ENCODE peak calls at places on chromosomes 7 and 10, in ten cellular contexts. Z is fibroblast of lung; J is AG04450; P is ovary; O is gastrocnemius medialis; L is adrenal gland; H is SJSA1; T is Panc1; S is CD8-positive, alpha-beta T cell; B is thoracic aorta. F is an unnamed sample.

GRCh38 chr10:100138921-100139496 is 46.8 kb downstream of the ERLIN1 start:
- DNase-seq in Z (peak; percentile 17), J (no peak), P (no peak), O (no peak), L (no peak), H (no peak), T (no peak), S (no peak), B (no peak), F (no peak)

GRCh38 chr7:130022115-130022514 is 29.1 kb downstream of the ZC3HC1 start:
- DNase-seq in Z (no peak), J (no peak), P (no peak), O (peak; percentile 66), L (no peak), H (no peak), T (no peak), S (no peak), B (no peak), F (no peak)

GRCh38 chr10:77975086-77975666 is 48.6 kb upstream of the DLG5 start:
- DNase-seq in Z (no peak), J (no peak), P (no peak), O (no peak), L (no peak), H (no peak), T (no peak), S (no peak), B (no peak), F (no peak)

GRCh38 chr7:1103789-1104513 is 16.0 kb downstream of the GPER1 start:
- DNase-seq in Z (no peak), J (no peak), P (no peak), O (no peak), L (no peak), H (no peak), T (no peak), S (no peak), B (no peak), F (no peak)

GRCh38 chr7:154928136-154929005 is 74.6 kb downstream of the PAXIP1 start:
- DNase-seq in Z (peak; percentile 98), J (peak; percentile 89), P (peak; percentile 40), O (peak; percentile 10), L (peak; percentile 41), H (no peak), T (peak; percentile 99), S (peak; percentile 46), B (no peak), F (no peak)

GRCh38 chr10:78416031-78416800 is 382.6 kb downstream of the RPS24 start:
- DNase-seq in Z (peak; percentile 8), J (no peak), P (no peak), O (no peak), L (no peak), H (peak; percentile 75), T (no peak), S (no peak), B (no peak), F (no peak)

GRCh38 chr7:158805937-158806336 is 23.4 kb downstream of the ESYT2 start:
- DNase-seq in Z (no peak), J (no peak), P (no peak), O (no peak), L (no peak), H (no peak), T (no peak), S (no peak), B (no peak), F (no peak)

GRCh38 chr10:49058341-49059255 is 56.7 kb downstream of the VSTM4 start:
- DNase-seq in Z (no peak), J (no peak), P (peak; percentile 48), O (no peak), L (peak; percentile 39), H (no peak), T (no peak), S (no peak), B (no peak), F (no peak)

GRCh38 chr7:2202361-2202761 is 30.4 kb downstream of the MAD1L1 start:
- DNase-seq in Z (no peak), J (no peak), P (no peak), O (no peak), L (no peak), H (peak; percentile 32), T (no peak), S (no peak), B (no peak), F (peak; percentile 43)

GRCh38 chr10:7258948-7259523 is 151.8 kb downstream of the SFMBT2 start:
- DNase-seq in Z (no peak), J (no peak), P (no peak), O (no peak), L (no peak), H (no peak), T (no peak), S (peak; percentile 78), B (no peak), F (no peak)

DNA sequence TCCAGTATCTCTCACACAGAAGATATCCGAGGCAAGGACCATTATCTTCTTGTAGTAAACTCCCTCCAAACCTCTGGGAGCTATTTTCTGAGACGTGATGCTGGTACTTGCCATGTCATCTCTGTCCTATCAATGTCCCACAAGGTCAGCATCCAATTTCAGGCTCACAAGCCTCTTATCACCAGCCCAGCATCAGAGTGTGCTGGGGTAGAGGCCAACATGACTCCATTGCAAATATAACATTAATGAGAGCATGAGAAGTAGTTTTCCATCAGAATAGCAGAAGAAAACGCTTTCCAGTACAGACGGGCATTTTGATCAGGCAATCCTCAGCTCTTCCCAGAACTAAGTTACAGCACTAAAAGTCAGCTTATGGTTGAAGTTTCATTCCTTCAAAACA is 5.6 kb downstream of the MORN4 start:
- DNase-seq in Z (no peak), J (no peak), P (no peak), O (no peak), L (peak; percentile 29), H (no peak), T (no peak), S (no peak), B (no peak), F (no peak)
- H3K27ac ChIP-seq in Z (no peak overlapping the region), J (no peak overlapping the region), P (no peak overlapping the region), O (no peak overlapping the region), L (no peak overlapping the region), H (no peak overlapping the region), T (no peak overlapping the region), S (no peak overlapping the region), B (no peak overlapping the region), F (no peak overlapping the region)

GRCh38 chr7:100101016-100101862 is at the start of the genes AP4M1 and MCM7:
- DNase-seq in Z (peak; percentile 99), J (peak; percentile 98), P (peak; percentile 98), O (peak; percentile 99), L (peak; percentile 99), H (peak; percentile 99), T (peak; percentile 90), S (peak; percentile 96), B (peak; percentile 96), F (peak; percentile 100)

GRCh38 chr7:100095704-100096103 is 5.5 kb downstream of the MCM7 start:
- DNase-seq in Z (no peak), J (no peak), P (no peak), O (no peak), L (no peak), H (no peak), T (no peak), S (no peak), B (no peak), F (no peak)

GRCh38 chr7:100099452-100099851 is 1.7 kb downstream of the MCM7 start:
- DNase-seq in Z (no peak), J (no peak), P (no peak), O (no peak), L (no peak), H (no peak), T (no peak), S (no peak), B (no peak), F (no peak)

GRCh38 chr7:100100420-100101015 is 679 bp downstream of the MCM7 start:
- DNase-seq in Z (peak; percentile 99), J (peak; percentile 97), P (peak; percentile 95), O (peak; percentile 86), L (peak; percentile 95), H (peak; percentile 95), T (peak; percentile 83), S (peak; percentile 85), B (peak; percentile 67), F (peak; percentile 89)

GRCh38 chr7:100098913-100099312 is 2.3 kb downstream of the MCM7 start:
- DNase-seq in Z (no peak), J (no peak), P (no peak), O (no peak), L (no peak), H (no peak), T (no peak), S (no peak), B (no peak), F (no peak)
- H3K4me3 ChIP-seq in Z (peak overlapping the region; percentile 81), J (peak overlapping the region; percentile 17), P (no peak overlapping the region), O (no peak overlapping the region), L (no peak overlapping the region), H (no peak overlapping the region), T (peak overlapping the region; percentile 89), S (no peak overlapping the region), B (no peak overlapping the region), F (no peak overlapping the region)

GRCh38 chr10:101356132-101356531 is 2.2 kb downstream of the BTRC start:
- DNase-seq in Z (no peak), J (no peak), P (no peak), O (no peak), L (no peak), H (no peak), T (no peak), S (no peak), B (no peak), F (no peak)
- H3K27ac ChIP-seq in Z (no peak overlapping the region), J (no peak overlapping the region), P (no peak overlapping the region), O (no peak overlapping the region), L (peak overlapping the region; percentile 91), H (no peak overlapping the region), T (no peak overlapping the region), S (no peak overlapping the region), B (no peak overlapping the region), F (no peak overlapping the region)

DNA sequence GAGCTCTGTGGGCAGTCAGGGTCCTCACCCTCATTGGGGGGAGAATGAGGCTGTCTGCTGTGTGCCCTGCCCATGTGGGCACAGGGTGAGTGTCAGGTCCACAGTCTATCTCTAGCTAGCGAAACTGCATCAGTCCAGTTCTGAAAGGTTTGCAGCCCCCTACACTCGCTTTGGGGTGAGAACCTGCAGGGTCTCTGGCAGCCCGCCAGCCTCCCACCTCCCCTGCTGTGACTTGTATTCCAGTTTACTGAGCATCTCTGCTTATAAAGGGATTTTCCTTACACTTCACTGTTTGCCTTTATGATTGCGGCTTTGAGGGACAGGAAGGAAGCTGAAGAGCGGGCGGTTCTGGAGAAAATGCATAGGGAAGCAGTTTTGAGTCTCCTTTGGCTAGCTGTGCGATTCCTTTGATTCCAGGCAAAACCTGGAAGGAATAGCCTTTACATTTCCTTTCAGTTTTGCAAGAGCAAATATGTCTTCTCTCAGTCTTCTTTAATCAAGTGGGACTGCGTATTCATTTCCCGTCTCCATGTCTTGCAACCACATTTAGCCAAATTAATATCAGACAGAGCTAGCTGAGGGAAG is 65.0 kb upstream of the TRIM8 start:
- DNase-seq in Z (peak; percentile 44), J (no peak), P (no peak), O (no peak), L (no peak), H (no peak), T (no peak), S (no peak), B (no peak), F (no peak)
- H3K4me3 ChIP-seq in Z (peak overlapping the region; percentile 27), J (no peak overlapping the region), P (no peak overlapping the region), O (no peak overlapping the region), L (no peak overlapping the region), H (no peak overlapping the region), T (no peak overlapping the region), S (no peak overlapping the region), B (peak overlapping the region; percentile 15), F (peak overlapping the region; percentile 18)